ENCODE peak calls at places on chromosomes 5 and 9, in six cellular contexts. M is naive thymus-derived CD4-positive, alpha-beta T cell; R is left lung; P is CD8-positive, alpha-beta T cell; C is fibroblast of lung; Z is adrenal gland. Q is an unnamed sample.

GRCh38 chr5:50702615-50703325 is 36.3 kb downstream of the PARP8 start:
- DNase-seq in R (peak; percentile 22), M (no peak), C (no peak), Z (no peak), P (no peak), Q (no peak)

GRCh38 chr9:106969696-106970095 is 106.7 kb downstream of the ZNF462 start:
- DNase-seq in R (no peak), Z (no peak), C (no peak), P (no peak), M (no peak), Q (no peak)

GRCh38 chr5:122101636-122102285 is 23.7 kb upstream of the LOX start:
- DNase-seq in C (peak; percentile 82), R (no peak), M (no peak), Z (no peak), P (no peak), Q (no peak)

GRCh38 chr9:14985419-14985818 is 75.2 kb upstream of the FREM1 start:
- DNase-seq in R (no peak), C (no peak), M (no peak), Z (no peak), P (no peak), Q (no peak)

GRCh38 chr9:137784046-137784445 is 93.5 kb upstream of the CACNA1B start:
- DNase-seq in Z (no peak), M (no peak), R (no peak), P (no peak), C (no peak), Q (no peak)

GRCh38 chr5:176846335-176847140 is 36.2 kb downstream of the UNC5A start:
- DNase-seq in M (no peak), Z (no peak), R (peak; percentile 67), P (no peak), C (no peak), Q (no peak)

GRCh38 chr5:68171101-68171558 is 44.4 kb upstream of the PIK3R1 start:
- DNase-seq in C (peak; percentile 98), Z (peak; percentile 64), P (no peak), R (no peak), M (no peak), Q (no peak)

GRCh38 chr5:149325894-149326293 is 19.4 kb upstream of the GRPEL2 start:
- DNase-seq in P (no peak), R (no peak), Z (no peak), M (no peak), C (no peak), Q (no peak)

GRCh38 chr5:124648902-124649467 is 97.5 kb downstream of the ZNF608 start:
- DNase-seq in C (no peak), Z (no peak), M (no peak), P (no peak), R (no peak), Q (no peak)

GRCh38 chr5:67319935-67320725 is 123.5 kb upstream of the CD180 start:
- DNase-seq in P (no peak), C (no peak), R (no peak), Z (no peak), M (no peak), Q (no peak)

GRCh38 chr9:94250456-94250855 is 8.6 kb upstream of the ZNF169 start:
- DNase-seq in P (no peak), Z (no peak), C (no peak), M (peak; percentile 54), R (no peak), Q (no peak)

GRCh38 chr9:34990908-34991832 is 1.6 kb downstream of the DNAJB5 start:
- DNase-seq in P (no peak), M (no peak), R (no peak), Z (no peak), C (no peak), Q (no peak)

GRCh38 chr9:34993502-34994428 is 4.2 kb downstream of the DNAJB5 start:
- DNase-seq in C (peak; percentile 91), P (no peak), Z (peak; percentile 75), M (no peak), R (no peak), Q (no peak)

GRCh38 chr9:34994429-34995287 is 5.1 kb downstream of the DNAJB5 start:
- DNase-seq in M (no peak), R (no peak), Z (no peak), P (no peak), C (peak; percentile 51), Q (no peak)

GRCh38 chr9:34991833-34992375 is 2.4 kb downstream of the DNAJB5 start:
- DNase-seq in P (no peak), C (no peak), R (no peak), M (no peak), Z (peak; percentile 65), Q (no peak)

GRCh38 chr9:34992376-34992951 is 2.9 kb downstream of the DNAJB5 start:
- DNase-seq in C (peak; percentile 92), P (no peak), R (no peak), M (no peak), Z (peak; percentile 85), Q (no peak)
- H3K36me3 ChIP-seq in C (peaks cover 11% of the 10 kb centered on the region), P (no peaks in the 10 kb centered on the region), R (peaks cover 15% of the 10 kb centered on the region), M (peaks cover 7% of the 10 kb centered on the region), Z (peaks cover 16% of the 10 kb centered on the region), Q (no peaks in the 10 kb centered on the region)

GRCh38 chr9:8696536-8696935 is 897.0 kb upstream of the DMAC1 start:
- DNase-seq in P (no peak), M (no peak), R (no peak), C (no peak), Z (no peak), Q (no peak)

GRCh38 chr9:8694983-8695588 is 895.5 kb upstream of the DMAC1 start:
- DNase-seq in M (no peak), C (no peak), P (no peak), Z (no peak), R (no peak), Q (no peak)

DNA sequence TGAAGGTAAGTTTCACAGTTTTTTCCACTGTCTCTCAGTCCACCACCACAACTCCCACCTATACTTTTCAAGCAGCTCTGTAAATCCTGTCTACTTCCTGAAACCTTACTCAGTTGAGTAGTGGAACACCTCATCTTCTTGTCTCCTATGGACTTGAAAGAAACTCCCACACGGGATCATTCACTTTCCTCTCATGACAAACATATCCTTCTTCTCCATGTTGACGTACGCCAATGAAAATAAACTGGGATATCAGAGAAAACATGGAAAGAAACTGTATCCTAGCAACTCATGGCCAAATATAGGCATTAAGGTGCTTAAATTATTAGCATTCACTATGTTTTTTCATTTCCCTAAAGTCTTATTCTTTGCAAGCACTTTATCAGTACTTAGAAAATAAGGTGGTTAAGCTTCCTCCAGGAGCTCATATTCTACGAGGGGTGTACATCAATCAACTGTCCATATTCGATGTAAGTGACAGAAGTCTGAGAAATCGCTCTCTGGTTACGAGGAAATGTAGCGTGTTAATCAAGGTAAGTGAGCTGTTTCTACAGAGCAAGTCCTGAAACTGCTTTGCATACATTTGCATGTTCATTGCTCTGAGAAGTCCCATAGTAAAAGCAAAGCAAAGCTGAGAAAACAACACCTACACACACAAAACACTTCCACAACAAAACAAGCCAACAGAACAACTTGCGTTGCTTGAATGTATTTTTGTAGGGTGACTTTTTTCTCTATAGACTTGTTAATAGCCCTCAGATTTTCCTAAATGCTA is 893.8 kb upstream of the DMAC1 start:
- DNase-seq in R (no peak), C (no peak), P (no peak), Z (no peak), M (no peak), Q (no peak)
- H3K27ac ChIP-seq in R (no peak overlapping the region), C (no peak overlapping the region), P (no peak overlapping the region), Z (no peak overlapping the region), M (no peak overlapping the region), Q (no peak overlapping the region)

GRCh38 chr5:181212934-181213333 is 7.9 kb upstream of the TRIM7 start:
- DNase-seq in M (no peak), C (no peak), Z (no peak), P (no peak), R (no peak), Q (no peak)
- H3K4me1 ChIP-seq in M (peaks cover 6% of the 10 kb centered on the region), C (peaks cover 5% of the 10 kb centered on the region), Z (peaks cover 8% of the 10 kb centered on the region), P (peaks cover 13% of the 10 kb centered on the region), R (no peaks in the 10 kb centered on the region), Q (peaks cover 16% of the 10 kb centered on the region)

DNA sequence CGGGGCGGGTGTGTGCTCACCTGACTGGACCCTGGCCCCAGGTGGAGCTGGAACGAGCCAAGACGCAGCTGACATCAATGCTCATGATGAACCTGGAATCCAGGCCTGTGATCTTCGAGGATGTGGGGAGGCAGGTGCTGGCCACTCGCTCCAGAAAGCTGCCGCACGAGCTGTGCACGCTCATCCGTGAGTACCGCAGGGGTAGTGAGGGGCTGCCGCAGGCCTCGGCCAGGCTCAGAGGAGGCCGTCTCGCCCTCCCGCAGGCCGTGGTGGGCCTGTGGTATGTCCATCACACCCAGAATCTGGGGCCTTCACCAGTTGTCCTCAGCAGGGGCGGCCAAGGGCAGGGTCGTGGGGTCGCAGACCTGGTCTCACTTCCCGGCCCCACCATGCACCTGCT is 11.3 kb downstream of the PMPCA start:
- DNase-seq in P (no peak), C (no peak), Z (no peak), M (no peak), R (no peak), Q (no peak)
- H3K36me3 ChIP-seq in P (peaks cover 41% of the 10 kb centered on the region), C (peaks cover 45% of the 10 kb centered on the region), Z (peaks cover 78% of the 10 kb centered on the region), M (peaks cover 78% of the 10 kb centered on the region), R (peaks cover 93% of the 10 kb centered on the region), Q (peaks cover 31% of the 10 kb centered on the region)

DNA sequence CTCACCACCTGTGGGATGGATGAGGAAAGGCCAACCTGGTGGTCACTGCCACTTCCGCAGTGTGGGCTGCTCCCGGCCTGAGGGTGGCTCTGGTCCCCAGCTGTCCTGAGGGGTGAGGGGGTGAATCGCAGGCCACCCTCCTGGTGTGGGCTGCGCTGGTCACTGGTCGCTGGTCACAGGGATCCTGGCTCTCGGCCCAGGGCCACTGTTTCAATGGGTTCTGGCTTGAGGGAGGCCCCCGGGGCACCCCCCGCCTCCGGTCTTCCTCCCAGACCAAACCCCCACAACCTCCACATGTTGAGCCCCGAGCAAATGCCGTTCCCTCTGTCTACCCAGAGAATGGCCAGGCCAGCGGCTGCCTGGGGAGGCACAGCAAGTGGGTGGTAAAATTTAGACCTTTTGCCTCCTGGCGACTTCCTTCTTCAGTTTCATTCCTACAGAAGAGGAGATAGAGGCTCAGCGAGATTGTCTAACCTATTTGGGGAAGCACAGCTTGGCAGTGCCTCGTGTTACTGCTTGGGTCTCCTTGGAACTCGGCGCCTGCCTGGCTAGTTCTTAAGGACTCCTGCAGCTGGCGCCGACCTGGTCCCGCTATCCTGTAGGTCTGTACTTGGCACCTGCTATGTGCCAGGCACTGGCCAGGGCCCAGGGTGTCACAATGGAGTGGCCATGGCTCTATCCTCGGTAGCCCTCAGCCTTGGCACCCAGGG is 48.2 kb downstream of the RXRA start:
- DNase-seq in Z (peak; percentile 68), C (no peak), M (no peak), P (no peak), R (no peak), Q (no peak)
- H3K27ac ChIP-seq in Z (peak overlapping the region; percentile 94), C (no peak overlapping the region), M (no peak overlapping the region), P (no peak overlapping the region), R (peak overlapping the region; percentile 83), Q (no peak overlapping the region)

Q was measured in CD8-positive, alpha-beta memory T cell.